ENCODE peak calls at places on chromosomes 5 and 9, in eight cellular contexts. W is cardiac muscle cell, M is RWPE1, N is suprapubic skin, O is stomach, S is caudate nucleus, B is brain microvascular endothelial cell, X is right atrium auricular region. K is an unnamed sample.

GRCh38 chr9:4973902-4974301 is 11.2 kb upstream of the JAK2 start:
- DNase-seq in W (peak; percentile 53), M (no peak), N (no peak), O (no peak), S (no peak), B (no peak), X (no peak), K (no peak)

GRCh38 chr9:6441269-6441668 is 28.3 kb downstream of the UHRF2 start:
- DNase-seq in W (no peak), M (no peak), N (no peak), O (no peak), S (no peak), B (no peak), X (no peak), K (peak; percentile 19)

GRCh38 chr5:73214921-73215490 is 42.0 kb downstream of the TMEM174 start:
- DNase-seq in W (no peak), M (no peak), N (no peak), O (no peak), S (no peak), B (no peak), X (no peak), K (no peak)

GRCh38 chr9:88974641-88975040 is 16.6 kb upstream of the S1PR3 start:
- DNase-seq in W (no peak), M (no peak), N (peak; percentile 15), O (no peak), S (no peak), B (no peak), X (no peak), K (no peak)

GRCh38 chr9:110745656-110746055 is 77.1 kb downstream of the MUSK start:
- DNase-seq in W (no peak), M (no peak), N (no peak), O (no peak), S (no peak), B (no peak), X (no peak), K (peak; percentile 34)

GRCh38 chr9:124698265-124698664 is 72.8 kb downstream of the NR6A1 start:
- DNase-seq in W (peak; percentile 64), M (peak; percentile 80), N (no peak), O (no peak), S (no peak), B (peak; percentile 75), X (no peak), K (peak; percentile 83)

GRCh38 chr5:31783246-31783645 is 144.3 kb downstream of the PDZD2 start:
- DNase-seq in W (no peak), M (no peak), N (no peak), O (no peak), S (no peak), B (no peak), X (no peak), K (no peak)

GRCh38 chr5:134289509-134290113 is 63.7 kb upstream of the PPP2CA start:
- DNase-seq in W (peak; percentile 88), M (peak; percentile 88), N (no peak), O (peak; percentile 42), S (peak; percentile 39), B (peak; percentile 56), X (peak; percentile 63), K (peak; percentile 52)

GRCh38 chr9:91419222-91420191 is 4.1 kb downstream of the NFIL3 start:
- DNase-seq in W (peak; percentile 96), M (peak; percentile 86), N (peak; percentile 84), O (peak; percentile 53), S (no peak), B (peak; percentile 94), X (peak; percentile 89), K (peak; percentile 93)

GRCh38 chr5:172959824-172960799 is 888 bp downstream of the RPL26L1 start:
- DNase-seq in W (no peak), M (no peak), N (no peak), O (no peak), S (no peak), B (no peak), X (no peak), K (no peak)

GRCh38 chr5:172956228-172956627 is 3.0 kb upstream of the RPL26L1 start:
- DNase-seq in W (no peak), M (no peak), N (no peak), O (no peak), S (no peak), B (no peak), X (no peak), K (no peak)

GRCh38 chr5:172956936-172957335 is 2.3 kb upstream of the RPL26L1 start:
- DNase-seq in W (no peak), M (no peak), N (no peak), O (no peak), S (peak; percentile 3), B (no peak), X (no peak), K (no peak)

GRCh38 chr5:172957458-172957857 is 1.8 kb upstream of the RPL26L1 start:
- DNase-seq in W (no peak), M (no peak), N (no peak), O (no peak), S (no peak), B (no peak), X (no peak), K (no peak)

DNA sequence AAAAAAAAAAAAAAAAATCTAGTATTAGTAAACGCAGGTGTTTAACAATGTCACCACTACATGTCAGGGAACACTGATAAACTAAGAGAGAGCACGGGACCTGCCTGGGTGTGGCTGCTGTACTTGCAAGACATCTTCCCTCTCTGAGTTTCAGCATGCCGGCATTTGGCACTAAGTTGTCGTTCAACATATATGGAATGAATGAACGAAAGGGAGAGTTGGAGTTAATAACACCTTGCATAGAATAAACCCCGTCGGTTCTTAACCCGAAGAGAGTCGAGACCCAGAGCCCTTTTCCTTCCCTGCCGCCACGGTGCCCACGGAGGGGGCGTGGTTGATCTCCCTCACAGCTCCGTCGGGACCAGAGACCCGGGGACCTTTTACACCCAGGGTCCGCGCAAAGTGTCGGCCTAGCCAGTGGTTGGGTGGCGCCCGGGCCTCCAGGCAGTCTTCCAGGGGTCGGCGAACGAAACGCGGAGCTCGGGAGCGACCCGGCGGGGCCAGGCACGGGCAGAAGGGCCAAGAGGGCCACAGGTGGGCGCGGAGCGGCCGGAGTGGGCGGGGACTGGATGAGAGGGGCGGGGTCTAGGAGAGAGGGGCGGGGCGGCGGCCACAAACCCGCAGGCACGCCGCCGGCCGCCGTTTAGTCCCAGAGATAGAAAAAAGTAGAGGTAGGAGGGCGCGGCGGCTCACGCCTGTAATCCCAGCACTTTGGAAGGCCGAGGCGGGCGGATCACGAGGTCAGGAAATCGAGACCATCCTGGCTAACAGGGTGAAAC is 767 bp upstream of the RPL26L1 start:
- DNase-seq in W (peak; percentile 73), M (peak; percentile 95), N (peak; percentile 80), O (peak; percentile 76), S (peak; percentile 35), B (peak; percentile 58), X (peak; percentile 67), K (no peak)
- H3K27ac ChIP-seq in W (peak overlapping the region; percentile 49), M (peak overlapping the region; percentile 86), N (peak overlapping the region; percentile 73), O (peak overlapping the region; percentile 77), S (peak overlapping the region; percentile 55), B (peak overlapping the region; percentile 82), X (peak overlapping the region; percentile 85), K (peak overlapping the region; percentile 97)

DNA sequence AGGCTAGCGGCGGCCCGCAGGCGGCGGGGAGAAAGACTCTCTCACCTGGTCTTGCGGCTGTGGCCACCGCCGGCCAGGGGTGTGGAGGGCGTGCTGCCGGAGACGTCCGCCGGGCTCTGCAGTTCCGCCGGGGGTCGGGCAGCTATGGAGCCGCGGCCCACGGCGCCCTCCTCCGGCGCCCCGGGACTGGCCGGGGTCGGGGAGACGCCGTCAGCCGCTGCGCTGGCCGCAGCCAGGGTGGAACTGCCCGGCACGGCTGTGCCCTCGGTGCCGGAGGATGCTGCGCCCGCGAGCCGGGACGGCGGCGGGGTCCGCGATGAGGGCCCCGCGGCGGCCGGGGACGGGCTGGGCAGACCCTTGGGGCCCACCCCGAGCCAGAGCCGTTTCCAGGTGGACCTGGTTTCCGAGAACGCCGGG is 253 bp downstream of the SLC12A2 start:
- DNase-seq in W (peak; percentile 73), M (peak; percentile 46), N (no peak), O (no peak), S (peak; percentile 54), B (no peak), X (no peak), K (no peak)
- H3K27ac ChIP-seq in W (peak overlapping the region; percentile 48), M (peak overlapping the region; percentile 97), N (peak overlapping the region; percentile 92), O (peak overlapping the region; percentile 100), S (peak overlapping the region; percentile 75), B (peak overlapping the region; percentile 87), X (peak overlapping the region; percentile 97), K (peak overlapping the region; percentile 91)

GRCh38 chr9:122254761-122255160 is 9.9 kb downstream of the RBM18 start:
- DNase-seq in W (no peak), M (no peak), N (no peak), O (no peak), S (no peak), B (no peak), X (no peak), K (no peak)
- H3K27ac ChIP-seq in W (no peak overlapping the region), M (no peak overlapping the region), N (no peak overlapping the region), O (no peak overlapping the region), S (no peak overlapping the region), B (no peak overlapping the region), X (no peak overlapping the region), K (no peak overlapping the region)

GRCh38 chr5:105330185-105330584 is 1767.6 kb upstream of the NUDT12 start:
- DNase-seq in W (no peak), M (no peak), N (no peak), O (no peak), S (no peak), B (no peak), X (no peak), K (no peak)
- H3K27ac ChIP-seq in W (no peak overlapping the region), M (no peak overlapping the region), N (no peak overlapping the region), O (no peak overlapping the region), S (no peak overlapping the region), B (no peak overlapping the region), X (no peak overlapping the region), K (no peak overlapping the region)

K was measured in astrocyte.